ENCODE peak calls at places on chromosomes 13 and 19, in ten cellular contexts. O, Y, H, B, G, Z, Q, X, L and E are unnamed samples.

GRCh38 chr13:95480131-95480545 is 72.4 kb upstream of the CLDN10 start:
- DNase-seq in O (peak), Y (no peak), H (no peak), B (no peak), G (no peak), Z (no peak), Q (no peak), X (no peak), L (no peak), E (no peak)

GRCh38 chr13:94328336-94329041 is 151.0 kb downstream of the DCT start:
- DNase-seq in O (no peak), Y (no peak), H (no peak), B (no peak), G (no peak), Z (no peak), Q (no peak), X (peak), L (no peak), E (no peak)

GRCh38 chr19:17323274-17323972 is 11.2 kb downstream of the ANO8 start:
- DNase-seq in O (no peak), Y (no peak), H (no peak), B (no peak), G (no peak), Z (no peak), Q (no peak), X (no peak), L (no peak), E (no peak)

GRCh38 chr13:59247166-59247565 is 916.6 kb downstream of the DIAPH3 start:
- DNase-seq in O (peak), Y (no peak), H (no peak), B (no peak), G (no peak), Z (no peak), Q (no peak), X (no peak), L (no peak), E (no peak)

GRCh38 chr13:98284677-98285076 is 107.6 kb upstream of the RNF113B start:
- DNase-seq in O (no peak), Y (no peak), H (no peak), B (no peak), G (no peak), Z (no peak), Q (no peak), X (no peak), L (no peak), E (no peak)

GRCh38 chr13:85194482-85194881 is 604.7 kb downstream of the SLITRK6 start:
- DNase-seq in O (no peak), Y (no peak), H (no peak), B (no peak), G (no peak), Z (no peak), Q (no peak), X (no peak), L (no peak), E (no peak)

GRCh38 chr13:72400859-72401258 is 326.6 kb downstream of the MZT1 start:
- DNase-seq in O (no peak), Y (no peak), H (no peak), B (no peak), G (no peak), Z (no peak), Q (no peak), X (no peak), L (no peak), E (no peak)

GRCh38 chr13:114078501-114079451 is 53.6 kb downstream of the RASA3 start:
- DNase-seq in O (no peak), Y (no peak), H (peak), B (peak), G (no peak), Z (no peak), Q (peak), X (peak), L (no peak), E (peak)

GRCh38 chr19:47821460-47822020 is at the start of gene CRX:
- DNase-seq in O (no peak), Y (no peak), H (no peak), B (no peak), G (no peak), Z (no peak), Q (no peak), X (no peak), L (no peak), E (no peak)

GRCh38 chr19:30149300-30149699 is 207.3 kb downstream of the URI1 start:
- DNase-seq in O (no peak), Y (no peak), H (no peak), B (no peak), G (no peak), Z (no peak), Q (peak), X (no peak), L (no peak), E (no peak)

GRCh38 chr13:70171151-70171550 is 62.9 kb upstream of the KLHL1 start:
- DNase-seq in O (no peak), Y (no peak), H (no peak), B (no peak), G (no peak), Z (no peak), Q (no peak), X (peak), L (no peak), E (peak)

GRCh38 chr19:17405250-17406038 is at the start of gene BST2:
- DNase-seq in O (peak), Y (peak), H (peak), B (peak), G (peak), Z (no peak), Q (peak), X (peak), L (peak), E (no peak)

GRCh38 chr13:44012910-44013309 is 133.2 kb downstream of the LACC1 start:
- DNase-seq in O (peak), Y (no peak), H (no peak), B (peak), G (no peak), Z (no peak), Q (no peak), X (no peak), L (no peak), E (no peak)

GRCh38 chr19:31974941-31975340 is 370.5 kb upstream of the ZNF507 start:
- DNase-seq in O (no peak), Y (no peak), H (no peak), B (no peak), G (no peak), Z (no peak), Q (no peak), X (no peak), L (no peak), E (no peak)

GRCh38 chr13:32334676-32335075 is 19.4 kb downstream of the BRCA2 start:
- DNase-seq in O (no peak), Y (no peak), H (peak), B (no peak), G (no peak), Z (no peak), Q (peak), X (peak), L (peak), E (no peak)

GRCh38 chr19:41422955-41423354 is 4.2 kb downstream of the B3GNT8 start:
- DNase-seq in O (no peak), Y (peak), H (no peak), B (no peak), G (no peak), Z (no peak), Q (no peak), X (no peak), L (no peak), E (no peak)

GRCh38 chr19:48102870-48103751 is 7.5 kb downstream of the PLA2G4C start:
- DNase-seq in O (peak), Y (peak), H (peak), B (peak), G (peak), Z (peak), Q (peak), X (no peak), L (peak), E (peak)

GRCh38 chr13:60562081-60562764 is 165.2 kb downstream of the TDRD3 start:
- DNase-seq in O (no peak), Y (no peak), H (peak), B (peak), G (no peak), Z (no peak), Q (peak), X (peak), L (no peak), E (peak)

GRCh38 chr19:39996811-39997594 is at the start of gene ZNF546:
- DNase-seq in O (peak), Y (peak), H (peak), B (peak), G (peak), Z (peak), Q (peak), X (peak), L (peak), E (peak)

GRCh38 chr19:4657262-4657661 is 12.9 kb downstream of the MYDGF start:
- DNase-seq in O (no peak), Y (no peak), H (no peak), B (no peak), G (no peak), Z (no peak), Q (no peak), X (no peak), L (no peak), E (no peak)

GRCh38 chr19:4363571-4364304 is 20.4 kb downstream of the MPND start:
- DNase-seq in O (no peak), Y (no peak), H (no peak), B (no peak), G (no peak), Z (no peak), Q (no peak), X (no peak), L (no peak), E (no peak)

GRCh38 chr19:46755077-46755852 is 9.0 kb upstream of the STRN4 start:
- DNase-seq in O (peak), Y (no peak), H (peak), B (peak), G (no peak), Z (no peak), Q (no peak), X (peak), L (no peak), E (no peak)

GRCh38 chr13:46389985-46390384 is 2.9 kb upstream of the RUBCNL start:
- DNase-seq in O (no peak), Y (no peak), H (no peak), B (no peak), G (no peak), Z (no peak), Q (no peak), X (no peak), L (peak), E (peak)

GRCh38 chr13:93080587-93080986 is 146.0 kb upstream of the GPC6 start:
- DNase-seq in O (no peak), Y (no peak), H (peak), B (peak), G (no peak), Z (no peak), Q (no peak), X (peak), L (no peak), E (peak)

GRCh38 chr13:44364601-44365000 is 9.0 kb upstream of the SERP2 start:
- DNase-seq in O (peak), Y (no peak), H (peak), B (peak), G (no peak), Z (peak), Q (peak), X (peak), L (peak), E (peak)

GRCh38 chr13:18996627-18997051 is 185.0 kb downstream of the TUBA3C start:
- DNase-seq in O (no peak), Y (no peak), H (no peak), B (no peak), G (no peak), Z (no peak), Q (no peak), X (no peak), L (no peak), E (no peak)

GRCh38 chr13:18995259-18995873 is 186.3 kb downstream of the TUBA3C start:
- DNase-seq in O (no peak), Y (no peak), H (no peak), B (no peak), G (no peak), Z (no peak), Q (no peak), X (no peak), L (no peak), E (no peak)

GRCh38 chr13:18998389-18998788 is 183.2 kb downstream of the TUBA3C start:
- DNase-seq in O (no peak), Y (no peak), H (no peak), B (no peak), G (no peak), Z (no peak), Q (no peak), X (no peak), L (no peak), E (no peak)

GRCh38 chr13:18993884-18994660 is 187.6 kb downstream of the TUBA3C start:
- DNase-seq in O (no peak), Y (no peak), H (no peak), B (no peak), G (no peak), Z (no peak), Q (peak), X (no peak), L (no peak), E (no peak)

GRCh38 chr13:18996221-18996620 is 185.4 kb downstream of the TUBA3C start:
- DNase-seq in O (no peak), Y (no peak), H (no peak), B (no peak), G (no peak), Z (no peak), Q (no peak), X (no peak), L (no peak), E (no peak)
- H2AFZ ChIP-seq in O (no peak), Y (no peak), H (no peak), B (no peak), G (no peak), Z (no peak), Q (no peak), X (no peak), L (no peak), E (no peak)

GRCh38 chr19:49415102-49415809 is 8.0 kb downstream of the PTH2 start:
- DNase-seq in O (no peak), Y (peak), H (no peak), B (no peak), G (no peak), Z (no peak), Q (no peak), X (no peak), L (no peak), E (no peak)

GRCh38 chr19:49415810-49416200 is 7.4 kb downstream of the PTH2 start:
- DNase-seq in O (no peak), Y (peak), H (no peak), B (no peak), G (no peak), Z (no peak), Q (no peak), X (no peak), L (no peak), E (no peak)

GRCh38 chr19:49414256-49414655 is 9.0 kb downstream of the PTH2 start:
- DNase-seq in O (no peak), Y (no peak), H (no peak), B (no peak), G (no peak), Z (no peak), Q (no peak), X (no peak), L (no peak), E (no peak)

GRCh38 chr19:49419173-49419572 is 4.1 kb downstream of the PTH2 start:
- DNase-seq in O (no peak), Y (no peak), H (no peak), B (no peak), G (no peak), Z (no peak), Q (no peak), X (no peak), L (no peak), E (no peak)

DNA sequence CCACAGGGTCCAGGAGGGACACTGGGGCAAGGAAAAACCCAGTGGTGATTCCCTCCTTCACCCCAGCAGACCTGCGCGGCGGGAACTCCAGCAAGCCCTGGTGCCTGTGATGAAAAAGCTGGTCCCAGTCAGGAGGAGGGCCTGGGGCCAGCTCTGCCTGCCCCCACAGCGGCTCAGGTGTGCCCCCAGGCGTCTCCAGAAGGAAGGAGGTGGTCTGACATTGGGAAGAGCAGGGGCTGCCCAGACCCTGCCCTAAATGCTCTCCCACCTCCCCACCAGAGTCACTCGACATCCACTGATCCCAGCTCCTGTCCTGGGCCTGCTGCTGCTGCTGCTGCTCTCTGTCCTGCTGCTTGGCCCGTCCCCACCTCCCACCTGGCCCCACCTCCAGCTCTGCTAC is 6.2 kb downstream of the PTH2 start:
- DNase-seq in O (no peak), Y (peak), H (no peak), B (no peak), G (peak), Z (no peak), Q (no peak), X (no peak), L (no peak), E (no peak)
- H2AFZ ChIP-seq in O (no peak), Y (no peak), H (no peak), B (no peak), G (no peak), Z (no peak), Q (no peak), X (no peak), L (no peak), E (no peak)

DNA sequence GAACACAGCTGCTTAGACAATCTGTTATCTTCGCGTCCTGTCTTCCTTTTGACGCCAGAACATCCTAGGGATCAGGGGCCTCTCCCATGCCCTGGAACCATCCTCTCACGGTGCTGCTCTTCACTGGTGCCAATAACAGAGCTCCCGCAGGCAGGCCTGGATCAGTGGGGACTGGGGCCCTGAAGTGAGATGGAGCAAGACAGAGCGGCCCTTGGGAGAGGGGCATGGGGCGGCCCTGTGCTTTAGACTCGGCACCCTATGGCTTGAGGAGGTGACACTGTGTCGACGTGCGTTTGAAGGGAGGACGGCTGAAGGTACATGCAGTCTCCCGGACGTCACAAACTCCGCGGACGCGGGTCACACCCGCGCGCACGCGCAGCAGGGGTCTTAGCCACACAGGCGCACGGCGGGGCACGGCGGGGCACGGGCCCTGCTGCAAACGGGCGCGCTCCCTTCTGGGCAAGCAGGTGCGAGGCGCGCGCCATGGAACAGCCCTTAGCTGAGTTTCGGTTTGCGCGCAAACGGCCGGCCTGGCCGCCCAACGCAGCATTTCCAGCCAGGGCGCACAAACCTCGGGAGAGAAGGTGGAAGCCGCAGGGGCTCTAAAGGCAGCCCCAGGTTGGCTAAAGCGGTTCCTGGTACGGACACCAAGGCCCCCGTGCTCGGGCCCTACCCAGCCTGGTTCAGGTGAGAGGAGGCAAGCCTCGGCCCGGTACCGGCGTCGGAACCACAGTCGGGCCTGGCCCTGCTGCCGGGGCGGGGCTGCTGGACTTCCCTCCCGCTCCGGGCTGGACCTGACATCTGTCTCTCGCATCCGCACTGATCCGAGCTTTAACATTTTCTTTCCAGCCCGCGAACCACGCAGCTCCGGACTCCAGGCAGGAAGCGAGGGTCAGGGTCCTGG is 16.5 kb upstream of the RNF17 start:
- DNase-seq in O (peak), Y (no peak), H (no peak), B (peak), G (peak), Z (peak), Q (peak), X (peak), L (no peak), E (no peak)
- H2AFZ ChIP-seq in O (peak), Y (no peak), H (peak), B (no peak), G (no peak), Z (peak), Q (peak), X (peak), L (no peak), E (peak)

DNA sequence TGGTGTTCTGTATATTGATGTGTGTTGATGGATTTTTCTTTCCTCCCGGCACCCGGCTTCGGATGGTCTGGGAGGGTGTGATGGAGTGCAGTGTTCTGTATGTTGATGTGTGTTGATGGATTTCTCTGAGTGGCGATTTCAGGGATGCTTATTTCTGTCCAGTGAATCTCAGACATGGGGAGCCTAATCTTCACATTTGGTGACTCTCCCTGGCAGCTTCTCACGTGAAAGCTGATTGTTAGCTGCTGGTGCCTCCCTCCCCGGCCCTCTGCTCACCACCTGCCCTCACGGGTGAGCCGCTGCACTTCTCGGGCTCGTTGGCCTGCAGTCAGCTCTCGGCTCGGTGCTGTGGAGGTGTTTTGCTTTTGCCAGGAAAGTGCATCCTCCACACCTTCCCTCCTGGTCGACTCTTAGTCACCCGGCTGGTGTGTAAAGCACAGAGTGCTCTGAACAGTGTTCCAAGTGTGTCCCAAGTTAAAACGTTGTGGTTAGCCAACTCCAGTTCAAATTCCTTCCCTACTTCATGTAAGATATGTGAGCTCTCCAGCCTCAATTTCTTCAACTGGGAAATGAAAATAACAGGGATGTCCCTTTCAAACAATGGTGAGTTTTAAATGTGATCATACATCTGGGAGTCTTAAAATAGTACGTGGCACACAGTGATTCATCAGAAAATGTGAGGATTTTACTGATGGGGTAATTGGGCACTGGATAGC is 54.6 kb downstream of the ATP11A start:
- DNase-seq in O (no peak), Y (no peak), H (peak), B (peak), G (no peak), Z (no peak), Q (peak), X (peak), L (no peak), E (no peak)
- H2AFZ ChIP-seq in O (no peak), Y (no peak), H (peak), B (no peak), G (no peak), Z (no peak), Q (no peak), X (no peak), L (no peak), E (no peak)

GRCh38 chr19:35030257-35031071 is at the start of gene SCN1B:
- DNase-seq in O (peak), Y (peak), H (peak), B (peak), G (peak), Z (peak), Q (peak), X (peak), L (peak), E (peak)
- H2AFZ ChIP-seq in O (peak), Y (no peak), H (peak), B (peak), G (no peak), Z (peak), Q (peak), X (no peak), L (no peak), E (peak)

GRCh38 chr19:1000591-1001537 is 645 bp downstream of the GRIN3B start:
- DNase-seq in O (no peak), Y (no peak), H (no peak), B (no peak), G (no peak), Z (no peak), Q (no peak), X (no peak), L (no peak), E (no peak)
- H2AFZ ChIP-seq in O (no peak), Y (no peak), H (peak), B (no peak), G (no peak), Z (peak), Q (no peak), X (no peak), L (no peak), E (no peak)